ENCODE peak calls at places on chromosomes 16 and 17, in four cellular contexts. Q is esophagus squamous epithelium, T is OCI-LY7, J is HepG2. D is an unnamed sample.
A peak's percentile ranks its signal among the peaks of the same experiment; 100 is the strongest.

GRCh38 chr17:49576121-49576905 is 642 bp downstream of the NXPH3 start:
- DNase-seq in T (no peak), Q (no peak), J (no peak), D (peak; percentile 86)

GRCh38 chr16:84947022-84947421 is 64.3 kb downstream of the ZDHHC7 start:
- DNase-seq in T (peak; percentile 18), Q (no peak), J (no peak), D (no peak)

GRCh38 chr17:7477392-7478275 is 1.8 kb downstream of the ZBTB4 start:
- DNase-seq in J (peak; percentile 31), T (no peak), Q (no peak), D (peak; percentile 58)

GRCh38 chr17:49925916-49926315 is 43.1 kb upstream of the DLX4 start:
- DNase-seq in Q (no peak), T (no peak), J (no peak), D (no peak)

GRCh38 chr17:79674506-79675412 is 56.0 kb upstream of the ENPP7 start:
- DNase-seq in J (no peak), Q (no peak), T (no peak), D (no peak)

GRCh38 chr17:75091855-75092327 is 4.1 kb downstream of the SLC16A5 start:
- DNase-seq in J (no peak), Q (no peak), T (no peak), D (no peak)

GRCh38 chr16:66695935-66696668 is 441 bp downstream of the CMTM4 start:
- DNase-seq in T (no peak), J (no peak), Q (no peak), D (peak; percentile 73)

GRCh38 chr16:72805486-72805885 is 242.4 kb downstream of the ZFHX3 start:
- DNase-seq in T (no peak), J (no peak), Q (no peak), D (no peak)

GRCh38 chr17:48565024-48565558 is 13.1 kb downstream of the HOXB4 start:
- DNase-seq in J (no peak), Q (no peak), T (no peak), D (no peak)

GRCh38 chr17:17422641-17423040 is 54.2 kb upstream of the MED9 start:
- DNase-seq in J (no peak), T (no peak), Q (no peak), D (no peak)

GRCh38 chr17:73309727-73310555 is 1.9 kb downstream of the CDC42EP4 start:
- DNase-seq in T (no peak), J (no peak), Q (no peak), D (peak; percentile 57)

GRCh38 chr17:19464033-19465026 is 53.3 kb downstream of the RNF112 start:
- DNase-seq in T (peak; percentile 43), Q (no peak), J (no peak), D (no peak)

GRCh38 chr16:81878529-81878928 is 99.4 kb downstream of the PLCG2 start:
- DNase-seq in Q (no peak), T (no peak), J (no peak), D (no peak)

GRCh38 chr16:81882559-81882958 is 103.5 kb downstream of the PLCG2 start:
- DNase-seq in T (no peak), Q (no peak), J (no peak), D (no peak)

GRCh38 chr16:81880816-81881215 is 101.7 kb downstream of the PLCG2 start:
- DNase-seq in J (no peak), T (no peak), Q (no peak), D (no peak)

GRCh38 chr16:81881228-81881627 is 102.1 kb downstream of the PLCG2 start:
- DNase-seq in Q (no peak), T (no peak), J (no peak), D (no peak)

DNA sequence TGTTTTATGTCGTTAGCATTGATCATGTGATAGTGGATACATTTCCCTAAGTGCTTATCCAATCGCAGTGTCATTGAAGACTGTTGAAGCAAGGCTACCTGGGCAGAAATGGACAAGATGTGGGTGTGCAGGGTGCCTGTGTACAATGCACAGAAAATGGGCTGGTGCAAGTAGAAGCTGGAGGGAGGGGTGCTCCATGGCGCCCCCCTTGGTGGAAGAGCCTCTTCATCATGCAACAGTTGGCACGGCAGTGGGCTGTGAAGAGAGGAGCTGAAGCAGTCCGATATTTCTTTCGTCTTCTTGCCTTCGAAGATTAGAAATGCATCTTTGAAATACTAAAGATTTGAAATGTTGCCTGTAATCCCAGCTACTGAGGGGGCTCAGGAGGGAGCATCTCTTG is 100.5 kb downstream of the PLCG2 start:
- DNase-seq in T (peak; percentile 46), J (no peak), Q (no peak), D (no peak)
- TF ChIP-seq CTCF in T (peak; percentile 82), J (peak; percentile 32), Q (no peak), D (no peak)

DNA sequence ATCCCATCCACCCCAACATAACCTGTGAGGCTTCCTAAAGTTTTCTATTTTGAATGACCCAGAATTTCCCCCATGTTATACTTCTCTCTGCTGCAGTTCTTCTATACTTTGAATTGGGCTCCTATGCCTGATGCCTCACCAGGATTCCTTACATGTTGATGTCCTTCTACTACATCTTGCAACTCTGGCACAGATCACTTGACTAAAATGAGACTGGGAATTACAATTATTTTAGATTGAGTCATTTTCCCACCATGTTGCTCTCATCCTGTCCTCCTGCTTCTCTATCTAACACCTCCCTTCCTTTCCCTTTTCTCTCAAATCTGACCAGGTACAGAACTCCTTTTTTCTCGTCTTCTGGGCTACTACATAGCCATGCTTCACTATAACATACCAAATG is 314.0 kb upstream of the KCNJ16 start:
- DNase-seq in Q (no peak), J (no peak), T (no peak), D (no peak)
- TF ChIP-seq CTCF in Q (no peak), J (no peak), T (no peak), D (no peak)

GRCh38 chr16:28876016-28876659 is 2.1 kb upstream of the ATP2A1 start:
- DNase-seq in Q (no peak), T (no peak), J (no peak), D (no peak)

GRCh38 chr16:28876973-28877641 is 1.2 kb upstream of the ATP2A1 start:
- DNase-seq in Q (no peak), J (no peak), T (no peak), D (no peak)

GRCh38 chr16:28873543-28874201 is 4.6 kb upstream of the ATP2A1 start:
- DNase-seq in T (peak; percentile 50), J (no peak), Q (no peak), D (no peak)

GRCh38 chr16:28874406-28874805 is 3.9 kb upstream of the ATP2A1 start:
- DNase-seq in J (no peak), Q (no peak), T (no peak), D (no peak)

DNA sequence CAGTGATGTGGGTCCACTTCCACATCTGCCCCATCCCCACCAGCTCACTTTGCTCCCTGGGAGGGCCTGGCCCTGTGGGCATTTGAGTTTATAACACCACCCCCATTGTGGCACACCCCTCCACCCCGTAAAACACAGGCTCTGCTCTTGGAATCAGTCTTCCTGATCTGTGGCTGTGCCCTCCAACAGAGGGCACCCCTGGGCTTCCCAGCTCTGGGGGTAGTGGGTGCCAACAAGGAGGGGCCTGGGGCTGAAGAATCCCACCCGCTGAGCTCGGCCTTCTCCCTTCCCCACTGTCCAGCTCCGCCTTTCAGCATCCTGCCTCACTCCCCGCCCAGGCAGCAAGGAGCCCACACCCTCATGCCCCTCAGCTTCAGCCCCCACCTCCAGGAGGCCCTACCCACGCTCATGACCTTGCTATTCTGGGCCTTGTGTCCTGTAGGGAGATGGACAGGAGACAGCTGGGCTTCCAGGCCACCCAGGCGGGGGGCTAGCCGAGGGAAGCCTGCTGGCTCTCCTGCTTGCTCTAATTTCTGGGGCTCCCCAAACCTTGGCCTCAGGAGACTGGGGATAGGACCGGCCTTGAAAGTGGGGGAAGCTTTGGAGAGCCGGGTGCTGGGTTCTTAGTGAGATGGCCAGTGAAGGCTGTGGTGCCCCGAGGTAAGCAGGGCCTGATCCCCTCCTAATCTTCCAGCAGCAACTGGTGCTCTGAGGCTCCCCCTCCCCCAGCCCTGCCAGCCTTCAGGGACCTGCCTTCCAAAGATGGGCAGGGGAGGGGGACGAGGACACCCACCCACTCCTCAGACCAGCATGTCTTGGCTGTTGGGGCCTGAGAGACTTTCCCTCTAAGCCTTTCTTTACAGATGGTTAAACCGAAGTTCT is 2.9 kb upstream of the ATP2A1 start:
- DNase-seq in J (no peak), T (no peak), Q (no peak), D (no peak)
- TF ChIP-seq CTCF in J (peak; percentile 54), T (peak; percentile 55), Q (no peak), D (no peak)

GRCh38 chr17:60909405-60909804 is 231.8 kb downstream of the BCAS3 start:
- DNase-seq in T (no peak), J (no peak), Q (no peak), D (no peak)
- TF ChIP-seq CTCF in T (no peak), J (no peak), Q (no peak), D (no peak)

GRCh38 chr16:57273359-57273758 is 11.1 kb downstream of the PLLP start:
- DNase-seq in T (no peak), J (no peak), Q (no peak), D (no peak)

GRCh38 chr16:57278494-57278893 is 6.0 kb downstream of the PLLP start:
- DNase-seq in T (no peak), J (no peak), Q (no peak), D (no peak)

GRCh38 chr16:57273826-57274225 is 10.6 kb downstream of the PLLP start:
- DNase-seq in Q (no peak), J (no peak), T (no peak), D (no peak)

GRCh38 chr16:57277586-57277985 is 6.9 kb downstream of the PLLP start:
- DNase-seq in J (no peak), T (no peak), Q (no peak), D (no peak)

GRCh38 chr16:57276596-57276995 is 7.9 kb downstream of the PLLP start:
- DNase-seq in J (no peak), Q (no peak), T (no peak), D (no peak)
- TF ChIP-seq CTCF in J (no peak), Q (no peak), T (no peak), D (no peak)

GRCh38 chr16:90018297-90019200 is 707 bp downstream of the DBNDD1 start:
- DNase-seq in Q (no peak), T (no peak), J (no peak), D (peak; percentile 66)

GRCh38 chr16:90020260-90020837 is 1.1 kb upstream of the DBNDD1 start:
- DNase-seq in T (no peak), J (peak; percentile 26), Q (no peak), D (no peak)

GRCh38 chr16:90020838-90021382 is 1.7 kb upstream of the DBNDD1 start:
- DNase-seq in Q (no peak), T (peak; percentile 16), J (peak; percentile 93), D (no peak)

GRCh38 chr16:90019201-90019542 is at the start of gene DBNDD1:
- DNase-seq in T (no peak), Q (no peak), J (no peak), D (no peak)

GRCh38 chr16:90019543-90020259 is 445 bp upstream of the DBNDD1 start:
- DNase-seq in Q (no peak), T (peak; percentile 57), J (peak; percentile 67), D (peak; percentile 91)
- TF ChIP-seq CTCF in Q (peak; percentile 31), T (peak; percentile 62), J (peak; percentile 47), D (no peak)

GRCh38 chr16:48511071-48511540 is 98.9 kb downstream of the N4BP1 start:
- DNase-seq in Q (no peak), T (no peak), J (no peak), D (no peak)
- TF ChIP-seq CTCF in Q (no peak), T (no peak), J (no peak), D (no peak)

GRCh38 chr17:2592974-2593845 is at the start of gene PAFAH1B1:
- DNase-seq in Q (peak; percentile 39), J (peak; percentile 78), T (peak; percentile 91), D (peak; percentile 93)
- TF ChIP-seq CTCF in Q (peak; percentile 53), J (peak; percentile 47), T (peak; percentile 39), D (peak; percentile 11)